ENCODE peak calls at places on chromosome 21, in four cellular contexts. One of them, this sample, is unnamed.
A peak's percentile ranks its signal among the peaks of the same experiment; 100 is the strongest.

GRCh38 chr21:14566889-14567288 is 20.8 kb upstream of the SAMSN1 start:
- DNase-seq in heart left ventricle: no peak
- DNase-seq in tibial nerve: no peak
- DNase-seq in IMR-90: no peak
- DNase-seq in this sample: no peak

GRCh38 chr21:29025328-29025713 is 853 bp downstream of the USP16 start:
- DNase-seq in heart left ventricle: no peak
- DNase-seq in tibial nerve: no peak
- DNase-seq in IMR-90: peak; percentile 22
- DNase-seq in this sample: no peak

GRCh38 chr21:35933466-35933865 is 126.9 kb downstream of the SETD4 start:
- DNase-seq in heart left ventricle: peak; percentile 66
- DNase-seq in tibial nerve: peak; percentile 70
- DNase-seq in IMR-90: peak; percentile 86
- DNase-seq in this sample: peak; percentile 60

GRCh38 chr21:45050786-45051489 is 23.4 kb upstream of the ADARB1 start:
- DNase-seq in heart left ventricle: no peak
- DNase-seq in tibial nerve: no peak
- DNase-seq in IMR-90: peak; percentile 100
- DNase-seq in this sample: no peak

GRCh38 chr21:27406297-27407009 is 439.6 kb upstream of the ADAMTS5 start:
- DNase-seq in heart left ventricle: no peak
- DNase-seq in tibial nerve: no peak
- DNase-seq in IMR-90: peak; percentile 79
- DNase-seq in this sample: no peak

GRCh38 chr21:34688145-34688544 is 19.4 kb downstream of the CLIC6 start:
- DNase-seq in heart left ventricle: no peak
- DNase-seq in tibial nerve: no peak
- DNase-seq in IMR-90: no peak
- DNase-seq in this sample: no peak

GRCh38 chr21:15370576-15370975 is 305.8 kb upstream of the NRIP1 start:
- DNase-seq in heart left ventricle: no peak
- DNase-seq in tibial nerve: no peak
- DNase-seq in IMR-90: no peak
- DNase-seq in this sample: no peak

GRCh38 chr21:45506241-45506817 is 35.9 kb downstream of the SLC19A1 start:
- DNase-seq in heart left ventricle: no peak
- DNase-seq in tibial nerve: no peak
- DNase-seq in IMR-90: no peak
- DNase-seq in this sample: no peak

GRCh38 chr21:32094792-32095191 is 184.1 kb downstream of the MIS18A start:
- DNase-seq in heart left ventricle: no peak
- DNase-seq in tibial nerve: no peak
- DNase-seq in IMR-90: peak; percentile 46
- DNase-seq in this sample: no peak

GRCh38 chr21:43817157-43818086 is 28.0 kb downstream of the RRP1 start:
- DNase-seq in heart left ventricle: no peak
- DNase-seq in tibial nerve: no peak
- DNase-seq in IMR-90: no peak
- DNase-seq in this sample: no peak

GRCh38 chr21:42646836-42647235 is 6.6 kb upstream of the PDE9A start:
- DNase-seq in heart left ventricle: no peak
- DNase-seq in tibial nerve: no peak
- DNase-seq in IMR-90: no peak
- DNase-seq in this sample: no peak

GRCh38 chr21:31255846-31256395 is 88.1 kb downstream of the TIAM1 start:
- DNase-seq in heart left ventricle: no peak
- DNase-seq in tibial nerve: no peak
- DNase-seq in IMR-90: no peak
- DNase-seq in this sample: no peak

GRCh38 chr21:31213787-31214186 is 130.3 kb downstream of the TIAM1 start:
- DNase-seq in heart left ventricle: no peak
- DNase-seq in tibial nerve: no peak
- DNase-seq in IMR-90: no peak
- DNase-seq in this sample: no peak

GRCh38 chr21:40445349-40445921 is 401.5 kb downstream of the DSCAM start:
- DNase-seq in heart left ventricle: no peak
- DNase-seq in tibial nerve: no peak
- DNase-seq in IMR-90: no peak
- DNase-seq in this sample: no peak

GRCh38 chr21:29627905-29628304 is 311.9 kb downstream of the GRIK1 start:
- DNase-seq in heart left ventricle: no peak
- DNase-seq in tibial nerve: no peak
- DNase-seq in IMR-90: no peak
- DNase-seq in this sample: no peak

GRCh38 chr21:42624095-42624830 is 29.2 kb upstream of the PDE9A start:
- DNase-seq in heart left ventricle: no peak
- DNase-seq in tibial nerve: no peak
- DNase-seq in IMR-90: no peak
- DNase-seq in this sample: no peak

GRCh38 chr21:43325968-43326367 is 101.0 kb downstream of the SIK1 start:
- DNase-seq in heart left ventricle: no peak
- DNase-seq in tibial nerve: no peak
- DNase-seq in IMR-90: no peak
- DNase-seq in this sample: no peak

GRCh38 chr21:36207577-36208320 is 51.1 kb downstream of the DOP1B start:
- DNase-seq in heart left ventricle: no peak
- DNase-seq in tibial nerve: no peak
- DNase-seq in IMR-90: peak; percentile 81
- DNase-seq in this sample: no peak

GRCh38 chr21:15063821-15064575 is 802 bp downstream of the NRIP1 start:
- DNase-seq in heart left ventricle: peak; percentile 63
- DNase-seq in tibial nerve: peak; percentile 18
- DNase-seq in IMR-90: no peak
- DNase-seq in this sample: peak; percentile 66

GRCh38 chr21:20721151-20721550 is 277.1 kb upstream of the NCAM2 start:
- DNase-seq in heart left ventricle: no peak
- DNase-seq in tibial nerve: no peak
- DNase-seq in IMR-90: no peak
- DNase-seq in this sample: no peak

GRCh38 chr21:41640756-41641509 is 125.9 kb downstream of the RIPK4 start:
- DNase-seq in heart left ventricle: no peak
- DNase-seq in tibial nerve: no peak
- DNase-seq in IMR-90: peak; percentile 60
- DNase-seq in this sample: no peak

GRCh38 chr21:28781602-28782274 is 210.9 kb downstream of the LTN1 start:
- DNase-seq in heart left ventricle: no peak
- DNase-seq in tibial nerve: no peak
- DNase-seq in IMR-90: peak; percentile 51
- DNase-seq in this sample: no peak

GRCh38 chr21:42653492-42654061 is at the start of gene PDE9A:
- DNase-seq in heart left ventricle: peak; percentile 51
- DNase-seq in tibial nerve: no peak
- DNase-seq in IMR-90: no peak
- DNase-seq in this sample: peak; percentile 36

GRCh38 chr21:34612557-34612956 is 2.4 kb downstream of the RCAN1 start:
- DNase-seq in heart left ventricle: no peak
- DNase-seq in tibial nerve: no peak
- DNase-seq in IMR-90: no peak
- DNase-seq in this sample: no peak

GRCh38 chr21:34795152-34796141 is 126.7 kb downstream of the CLIC6 start:
- DNase-seq in heart left ventricle: no peak
- DNase-seq in tibial nerve: peak; percentile 25
- DNase-seq in IMR-90: peak; percentile 77
- DNase-seq in this sample: no peak

GRCh38 chr21:45543710-45544448 is 1.6 kb upstream of the SLC19A1 start:
- DNase-seq in heart left ventricle: peak; percentile 16
- DNase-seq in tibial nerve: no peak
- DNase-seq in IMR-90: no peak
- DNase-seq in this sample: no peak

GRCh38 chr21:35071347-35071746 is 22.2 kb upstream of the RUNX1 start:
- DNase-seq in heart left ventricle: no peak
- DNase-seq in tibial nerve: no peak
- DNase-seq in IMR-90: no peak
- DNase-seq in this sample: no peak

GRCh38 chr21:29725025-29725736 is 214.6 kb downstream of the GRIK1 start:
- DNase-seq in heart left ventricle: no peak
- DNase-seq in tibial nerve: no peak
- DNase-seq in IMR-90: no peak
- DNase-seq in this sample: no peak

GRCh38 chr21:16193758-16194606 is 464.2 kb downstream of the USP25 start:
- DNase-seq in heart left ventricle: peak; percentile 73
- DNase-seq in tibial nerve: peak; percentile 70
- DNase-seq in IMR-90: peak; percentile 79
- DNase-seq in this sample: peak; percentile 62

GRCh38 chr21:42157606-42158310 is 61.2 kb upstream of the ABCG1 start:
- DNase-seq in heart left ventricle: no peak
- DNase-seq in tibial nerve: no peak
- DNase-seq in IMR-90: no peak
- DNase-seq in this sample: peak; percentile 44

GRCh38 chr21:29376556-29376955 is 77.8 kb downstream of the BACH1 start:
- DNase-seq in heart left ventricle: peak; percentile 25
- DNase-seq in tibial nerve: peak; percentile 18
- DNase-seq in IMR-90: no peak
- DNase-seq in this sample: no peak

GRCh38 chr21:35400233-35400939 is 351.3 kb upstream of the RUNX1 start:
- DNase-seq in heart left ventricle: no peak
- DNase-seq in tibial nerve: peak; percentile 16
- DNase-seq in IMR-90: peak; percentile 67
- DNase-seq in this sample: no peak

GRCh38 chr21:42426424-42426823 is 22.7 kb downstream of the UBASH3A start:
- DNase-seq in heart left ventricle: no peak
- DNase-seq in tibial nerve: no peak
- DNase-seq in IMR-90: no peak
- DNase-seq in this sample: no peak

GRCh38 chr21:42527489-42528158 is 14.0 kb downstream of the SLC37A1 start:
- DNase-seq in heart left ventricle: no peak
- DNase-seq in tibial nerve: no peak
- DNase-seq in IMR-90: no peak
- DNase-seq in this sample: no peak

GRCh38 chr21:41433566-41433965 is 7.5 kb downstream of the MX1 start:
- DNase-seq in heart left ventricle: no peak
- DNase-seq in tibial nerve: no peak
- DNase-seq in IMR-90: no peak
- DNase-seq in this sample: no peak

GRCh38 chr21:30044447-30045064 is 104.8 kb upstream of the GRIK1 start:
- DNase-seq in heart left ventricle: no peak
- DNase-seq in tibial nerve: peak; percentile 43
- DNase-seq in IMR-90: peak; percentile 7
- DNase-seq in this sample: no peak

GRCh38 chr21:28442624-28443023 is 550.1 kb downstream of the LTN1 start:
- DNase-seq in heart left ventricle: no peak
- DNase-seq in tibial nerve: no peak
- DNase-seq in IMR-90: peak; percentile 86
- DNase-seq in this sample: no peak

GRCh38 chr21:43189936-43190335 is 21.1 kb downstream of the CRYAA start:
- DNase-seq in heart left ventricle: peak; percentile 6
- DNase-seq in tibial nerve: peak; percentile 2
- DNase-seq in IMR-90: no peak
- DNase-seq in this sample: peak; percentile 1

GRCh38 chr21:33302796-33303195 is 22.0 kb upstream of the IFNAR1 start:
- DNase-seq in heart left ventricle: no peak
- DNase-seq in tibial nerve: no peak
- DNase-seq in IMR-90: no peak
- DNase-seq in this sample: no peak
- TF ChIP-seq CTCF in heart left ventricle: no peak
- TF ChIP-seq CTCF in tibial nerve: no peak
- TF ChIP-seq CTCF in IMR-90: no peak
- TF ChIP-seq CTCF in this sample: no peak

DNA sequence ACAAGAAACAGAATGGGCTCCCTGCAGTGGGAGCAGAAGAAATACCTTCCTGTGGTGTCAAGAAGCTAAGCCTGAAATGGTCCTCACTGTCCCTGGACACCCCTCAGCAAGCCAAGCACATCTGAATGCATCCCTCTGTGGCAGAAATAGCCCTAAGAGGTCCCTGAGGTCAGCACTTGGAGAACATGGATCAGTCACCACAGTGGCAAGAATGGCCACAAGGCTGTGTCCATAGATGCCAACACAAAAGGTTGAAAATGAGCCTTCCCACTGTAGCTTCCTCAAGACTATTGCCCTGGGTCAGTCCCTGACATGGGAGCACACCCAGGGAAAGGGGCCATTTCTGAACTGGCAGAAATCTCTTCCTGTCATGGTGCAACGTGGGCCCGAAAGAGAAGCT is 27.7 kb downstream of the PSMG1 start:
- DNase-seq in heart left ventricle: no peak
- DNase-seq in tibial nerve: no peak
- DNase-seq in IMR-90: no peak
- DNase-seq in this sample: no peak
- TF ChIP-seq POLR2A in heart left ventricle: no peak
- TF ChIP-seq POLR2A in tibial nerve: no peak
- TF ChIP-seq POLR2A in IMR-90: no peak
- TF ChIP-seq POLR2A in this sample: no peak

DNA sequence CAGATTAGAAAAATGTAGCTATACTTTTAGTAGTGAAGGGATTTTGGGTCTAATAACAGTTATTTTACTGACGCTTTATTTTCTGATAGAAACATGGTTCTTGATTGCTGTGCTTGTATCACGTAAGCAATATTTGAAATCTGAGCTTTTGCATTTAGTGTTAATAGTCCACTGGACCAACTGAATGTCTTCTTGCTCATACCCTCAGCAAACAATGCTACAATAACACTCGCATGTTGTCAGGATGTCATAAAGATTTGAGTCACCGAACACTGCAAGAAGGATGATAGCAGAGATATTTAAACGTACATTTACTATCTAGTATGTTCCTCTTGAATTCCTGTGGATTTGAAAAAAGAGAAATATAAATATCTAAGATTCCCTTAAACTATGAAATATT is 7.5 kb downstream of the DYRK1A start:
- DNase-seq in heart left ventricle: no peak
- DNase-seq in tibial nerve: no peak
- DNase-seq in IMR-90: peak; percentile 72
- DNase-seq in this sample: no peak
- TF ChIP-seq CTCF in heart left ventricle: no peak
- TF ChIP-seq CTCF in tibial nerve: no peak
- TF ChIP-seq CTCF in IMR-90: no peak
- TF ChIP-seq CTCF in this sample: no peak

GRCh38 chr21:25567472-25567871 is 39.8 kb downstream of the MRPL39 start:
- DNase-seq in heart left ventricle: no peak
- DNase-seq in tibial nerve: no peak
- DNase-seq in IMR-90: no peak
- DNase-seq in this sample: no peak
- TF ChIP-seq POLR2A in heart left ventricle: no peak
- TF ChIP-seq POLR2A in tibial nerve: no peak
- TF ChIP-seq POLR2A in IMR-90: no peak
- TF ChIP-seq POLR2A in this sample: no peak

This sample was measured in adrenal gland.